ENCODE peak calls at places on chromosome 5, in eight cellular contexts. R is T-helper 17 cell; Z is HS-5; J is NCI-H1694 treated with DMSO at 0.1 percent for 48 hours; O is stimulated activated CD4-positive, alpha-beta T cell treated with anti-CD3 and anti-CD28 coated beads, Interleukin-2, amount 100 ng/mL, for 48 hours; T is neural crest cell; F is NCI-H2081; L is islet precursor cell. A is an unnamed sample.

GRCh38 chr5:55104966-55105701 is 2.7 kb downstream of the GZMA start:
- DNase-seq in R (no peak), Z (no peak), J (no peak), O (no peak), T (no peak), F (no peak), L (no peak), A (no peak)

GRCh38 chr5:95923918-95924559 is 37.6 kb downstream of the ELL2 start:
- DNase-seq in R (no peak), Z (no peak), J (no peak), O (no peak), T (no peak), F (no peak), L (no peak), A (no peak)

GRCh38 chr5:138953370-138954256 is 78.5 kb upstream of the LRRTM2 start:
- DNase-seq in R (no peak), Z (no peak), J (peak), O (no peak), T (no peak), F (peak), L (peak), A (no peak)

GRCh38 chr5:110909950-110910349 is 161.6 kb upstream of the TSLP start:
- DNase-seq in R (no peak), Z (no peak), J (peak), O (no peak), T (no peak), F (no peak), L (no peak), A (no peak)

GRCh38 chr5:62886603-62887315 is 308.1 kb downstream of the LRRC70 start:
- DNase-seq in R (no peak), Z (no peak), J (no peak), O (no peak), T (no peak), F (no peak), L (peak), A (no peak)

GRCh38 chr5:23977365-23977764 is 470.0 kb downstream of the PRDM9 start:
- DNase-seq in R (no peak), Z (no peak), J (no peak), O (no peak), T (no peak), F (no peak), L (no peak), A (no peak)

GRCh38 chr5:99773290-99773689 is 761.9 kb upstream of the FAM174A start:
- DNase-seq in R (no peak), Z (no peak), J (no peak), O (no peak), T (no peak), F (no peak), L (no peak), A (no peak)

GRCh38 chr5:94994465-94994996 is 290.4 kb downstream of the MCTP1 start:
- DNase-seq in R (no peak), Z (no peak), J (no peak), O (no peak), T (no peak), F (no peak), L (peak), A (no peak)

GRCh38 chr5:159049844-159050318 is 49.8 kb downstream of the EBF1 start:
- DNase-seq in R (no peak), Z (no peak), J (peak), O (no peak), T (no peak), F (no peak), L (no peak), A (no peak)

GRCh38 chr5:175347027-175347426 is 97.0 kb downstream of the DRD1 start:
- DNase-seq in R (no peak), Z (peak), J (no peak), O (no peak), T (no peak), F (no peak), L (no peak), A (no peak)

GRCh38 chr5:171166766-171167165 is 142.3 kb upstream of the TLX3 start:
- DNase-seq in R (no peak), Z (no peak), J (no peak), O (no peak), T (no peak), F (no peak), L (no peak), A (no peak)

GRCh38 chr5:1985781-1986180 is 103.1 kb upstream of the IRX4 start:
- DNase-seq in R (no peak), Z (no peak), J (no peak), O (no peak), T (no peak), F (no peak), L (peak), A (peak)

GRCh38 chr5:23704176-23704855 is 196.9 kb downstream of the PRDM9 start:
- DNase-seq in R (no peak), Z (peak), J (no peak), O (no peak), T (no peak), F (peak), L (no peak), A (no peak)

GRCh38 chr5:42855811-42856210 is 44.1 kb upstream of the SELENOP start:
- DNase-seq in R (no peak), Z (no peak), J (no peak), O (no peak), T (no peak), F (no peak), L (no peak), A (no peak)

GRCh38 chr5:8598996-8599395 is 730.0 kb downstream of the MTRR start:
- DNase-seq in R (no peak), Z (no peak), J (no peak), O (no peak), T (no peak), F (no peak), L (no peak), A (no peak)

GRCh38 chr5:57259704-57260103 is 85.8 kb downstream of the GPBP1 start:
- DNase-seq in R (no peak), Z (no peak), J (no peak), O (no peak), T (no peak), F (no peak), L (no peak), A (no peak)

GRCh38 chr5:9468070-9468388 is 77.8 kb downstream of the SEMA5A start:
- DNase-seq in R (no peak), Z (peak), J (no peak), O (no peak), T (no peak), F (no peak), L (peak), A (no peak)

GRCh38 chr5:118008779-118009178 is 979.6 kb downstream of the DTWD2 start:
- DNase-seq in R (no peak), Z (no peak), J (no peak), O (no peak), T (no peak), F (no peak), L (no peak), A (no peak)

GRCh38 chr5:136308396-136308795 is 56.9 kb downstream of the TRPC7 start:
- DNase-seq in R (no peak), Z (no peak), J (no peak), O (no peak), T (no peak), F (no peak), L (peak), A (peak)

GRCh38 chr5:1322955-1323802 is 21.7 kb downstream of the CLPTM1L start:
- DNase-seq in R (no peak), Z (no peak), J (no peak), O (no peak), T (no peak), F (no peak), L (peak), A (no peak)

GRCh38 chr5:93305984-93306383 is 275.0 kb downstream of the NR2F1-AS1 start:
- DNase-seq in R (no peak), Z (no peak), J (no peak), O (no peak), T (no peak), F (no peak), L (peak), A (no peak)

GRCh38 chr5:98510111-98510510 is 263.4 kb upstream of the RGMB start:
- DNase-seq in R (no peak), Z (no peak), J (no peak), O (no peak), T (peak), F (no peak), L (no peak), A (no peak)

GRCh38 chr5:131186561-131187256 is 16.0 kb downstream of the LYRM7 start:
- DNase-seq in R (no peak), Z (no peak), J (no peak), O (no peak), T (no peak), F (no peak), L (no peak), A (no peak)